ENCODE peak calls at places on chromosomes 3 and 15, in seven cellular contexts. One of them, this sample, is unnamed.

GRCh38 chr15:78671626-78672211 is 30.7 kb upstream of the CHRNB4 start:
- DNase-seq in activated naive CD8-positive, alpha-beta T cell treated with anti-CD3 and anti-CD28 coated beads, Interleukin-2, amount 50 U/mL, for 24 hours: no peak
- DNase-seq in left ventricle myocardium superior: no peak
- DNase-seq in EL: no peak
- DNase-seq in kidney epithelial cell: no peak
- DNase-seq in AG10803: no peak
- DNase-seq in SK-N-MC: peak
- DNase-seq in this sample: no peak

GRCh38 chr15:91553455-91553854 is 300.1 kb upstream of the SLCO3A1 start:
- DNase-seq in activated naive CD8-positive, alpha-beta T cell treated with anti-CD3 and anti-CD28 coated beads, Interleukin-2, amount 50 U/mL, for 24 hours: no peak
- DNase-seq in left ventricle myocardium superior: no peak
- DNase-seq in EL: no peak
- DNase-seq in kidney epithelial cell: no peak
- DNase-seq in AG10803: no peak
- DNase-seq in SK-N-MC: no peak
- DNase-seq in this sample: no peak

GRCh38 chr3:106587581-106587980 is 718.8 kb upstream of the CBLB start:
- DNase-seq in activated naive CD8-positive, alpha-beta T cell treated with anti-CD3 and anti-CD28 coated beads, Interleukin-2, amount 50 U/mL, for 24 hours: no peak
- DNase-seq in left ventricle myocardium superior: no peak
- DNase-seq in EL: no peak
- DNase-seq in kidney epithelial cell: no peak
- DNase-seq in AG10803: no peak
- DNase-seq in SK-N-MC: no peak
- DNase-seq in this sample: no peak

GRCh38 chr15:77565516-77565915 is 67.2 kb downstream of the LINGO1 start:
- DNase-seq in activated naive CD8-positive, alpha-beta T cell treated with anti-CD3 and anti-CD28 coated beads, Interleukin-2, amount 50 U/mL, for 24 hours: no peak
- DNase-seq in left ventricle myocardium superior: no peak
- DNase-seq in EL: no peak
- DNase-seq in kidney epithelial cell: no peak
- DNase-seq in AG10803: no peak
- DNase-seq in SK-N-MC: no peak
- DNase-seq in this sample: no peak

GRCh38 chr3:27861047-27862036 is 139.2 kb upstream of the EOMES start:
- DNase-seq in activated naive CD8-positive, alpha-beta T cell treated with anti-CD3 and anti-CD28 coated beads, Interleukin-2, amount 50 U/mL, for 24 hours: no peak
- DNase-seq in left ventricle myocardium superior: no peak
- DNase-seq in EL: no peak
- DNase-seq in kidney epithelial cell: no peak
- DNase-seq in AG10803: no peak
- DNase-seq in SK-N-MC: no peak
- DNase-seq in this sample: no peak

GRCh38 chr15:69217381-69217780 is 56.9 kb downstream of the GLCE start:
- DNase-seq in activated naive CD8-positive, alpha-beta T cell treated with anti-CD3 and anti-CD28 coated beads, Interleukin-2, amount 50 U/mL, for 24 hours: no peak
- DNase-seq in left ventricle myocardium superior: no peak
- DNase-seq in EL: no peak
- DNase-seq in kidney epithelial cell: no peak
- DNase-seq in AG10803: no peak
- DNase-seq in SK-N-MC: no peak
- DNase-seq in this sample: no peak

GRCh38 chr15:31974855-31975421 is 55.4 kb upstream of the CHRNA7 start:
- DNase-seq in activated naive CD8-positive, alpha-beta T cell treated with anti-CD3 and anti-CD28 coated beads, Interleukin-2, amount 50 U/mL, for 24 hours: peak
- DNase-seq in left ventricle myocardium superior: no peak
- DNase-seq in EL: peak
- DNase-seq in kidney epithelial cell: no peak
- DNase-seq in AG10803: peak
- DNase-seq in SK-N-MC: peak
- DNase-seq in this sample: no peak

GRCh38 chr15:63532307-63532744 is 27.9 kb downstream of the USP3 start:
- DNase-seq in activated naive CD8-positive, alpha-beta T cell treated with anti-CD3 and anti-CD28 coated beads, Interleukin-2, amount 50 U/mL, for 24 hours: no peak
- DNase-seq in left ventricle myocardium superior: no peak
- DNase-seq in EL: peak
- DNase-seq in kidney epithelial cell: no peak
- DNase-seq in AG10803: peak
- DNase-seq in SK-N-MC: peak
- DNase-seq in this sample: no peak

GRCh38 chr15:26711445-26711844 is 61.4 kb downstream of the GABRB3 start:
- DNase-seq in activated naive CD8-positive, alpha-beta T cell treated with anti-CD3 and anti-CD28 coated beads, Interleukin-2, amount 50 U/mL, for 24 hours: no peak
- DNase-seq in left ventricle myocardium superior: no peak
- DNase-seq in EL: no peak
- DNase-seq in kidney epithelial cell: no peak
- DNase-seq in AG10803: no peak
- DNase-seq in SK-N-MC: no peak
- DNase-seq in this sample: no peak

GRCh38 chr3:42498791-42499477 is 3.5 kb upstream of the VIPR1 start:
- DNase-seq in activated naive CD8-positive, alpha-beta T cell treated with anti-CD3 and anti-CD28 coated beads, Interleukin-2, amount 50 U/mL, for 24 hours: no peak
- DNase-seq in left ventricle myocardium superior: no peak
- DNase-seq in EL: no peak
- DNase-seq in kidney epithelial cell: no peak
- DNase-seq in AG10803: no peak
- DNase-seq in SK-N-MC: no peak
- DNase-seq in this sample: no peak

GRCh38 chr3:64489361-64490044 is 198.3 kb downstream of the ADAMTS9 start:
- DNase-seq in activated naive CD8-positive, alpha-beta T cell treated with anti-CD3 and anti-CD28 coated beads, Interleukin-2, amount 50 U/mL, for 24 hours: no peak
- DNase-seq in left ventricle myocardium superior: peak
- DNase-seq in EL: no peak
- DNase-seq in kidney epithelial cell: peak
- DNase-seq in AG10803: no peak
- DNase-seq in SK-N-MC: no peak
- DNase-seq in this sample: no peak

GRCh38 chr3:57081173-57081572 is 20.7 kb downstream of the SPATA12 start:
- DNase-seq in activated naive CD8-positive, alpha-beta T cell treated with anti-CD3 and anti-CD28 coated beads, Interleukin-2, amount 50 U/mL, for 24 hours: no peak
- DNase-seq in left ventricle myocardium superior: no peak
- DNase-seq in EL: no peak
- DNase-seq in kidney epithelial cell: no peak
- DNase-seq in AG10803: no peak
- DNase-seq in SK-N-MC: no peak
- DNase-seq in this sample: no peak

GRCh38 chr15:93608643-93609148 is 519.7 kb upstream of the RGMA start:
- DNase-seq in activated naive CD8-positive, alpha-beta T cell treated with anti-CD3 and anti-CD28 coated beads, Interleukin-2, amount 50 U/mL, for 24 hours: no peak
- DNase-seq in left ventricle myocardium superior: no peak
- DNase-seq in EL: no peak
- DNase-seq in kidney epithelial cell: no peak
- DNase-seq in AG10803: no peak
- DNase-seq in SK-N-MC: no peak
- DNase-seq in this sample: no peak

GRCh38 chr15:63476229-63476632 is 28.2 kb upstream of the USP3 start:
- DNase-seq in activated naive CD8-positive, alpha-beta T cell treated with anti-CD3 and anti-CD28 coated beads, Interleukin-2, amount 50 U/mL, for 24 hours: no peak
- DNase-seq in left ventricle myocardium superior: no peak
- DNase-seq in EL: peak
- DNase-seq in kidney epithelial cell: peak
- DNase-seq in AG10803: peak
- DNase-seq in SK-N-MC: no peak
- DNase-seq in this sample: peak

GRCh38 chr3:159881828-159882309 is 106.8 kb upstream of the IL12A start:
- DNase-seq in activated naive CD8-positive, alpha-beta T cell treated with anti-CD3 and anti-CD28 coated beads, Interleukin-2, amount 50 U/mL, for 24 hours: no peak
- DNase-seq in left ventricle myocardium superior: peak
- DNase-seq in EL: peak
- DNase-seq in kidney epithelial cell: no peak
- DNase-seq in AG10803: no peak
- DNase-seq in SK-N-MC: no peak
- DNase-seq in this sample: peak

GRCh38 chr15:73403171-73403570 is 34.4 kb upstream of the HCN4 start:
- DNase-seq in activated naive CD8-positive, alpha-beta T cell treated with anti-CD3 and anti-CD28 coated beads, Interleukin-2, amount 50 U/mL, for 24 hours: no peak
- DNase-seq in left ventricle myocardium superior: no peak
- DNase-seq in EL: no peak
- DNase-seq in kidney epithelial cell: no peak
- DNase-seq in AG10803: no peak
- DNase-seq in SK-N-MC: no peak
- DNase-seq in this sample: no peak

GRCh38 chr3:177468816-177469590 is 271.7 kb upstream of the TBL1XR1 start:
- DNase-seq in activated naive CD8-positive, alpha-beta T cell treated with anti-CD3 and anti-CD28 coated beads, Interleukin-2, amount 50 U/mL, for 24 hours: no peak
- DNase-seq in left ventricle myocardium superior: no peak
- DNase-seq in EL: peak
- DNase-seq in kidney epithelial cell: no peak
- DNase-seq in AG10803: peak
- DNase-seq in SK-N-MC: no peak
- DNase-seq in this sample: no peak

GRCh38 chr3:61571516-61572336 is 10.4 kb downstream of the PTPRG start:
- DNase-seq in activated naive CD8-positive, alpha-beta T cell treated with anti-CD3 and anti-CD28 coated beads, Interleukin-2, amount 50 U/mL, for 24 hours: no peak
- DNase-seq in left ventricle myocardium superior: peak
- DNase-seq in EL: peak
- DNase-seq in kidney epithelial cell: no peak
- DNase-seq in AG10803: peak
- DNase-seq in SK-N-MC: no peak
- DNase-seq in this sample: peak

GRCh38 chr3:42665050-42665878 is 11.8 kb downstream of the ZBTB47 start:
- DNase-seq in activated naive CD8-positive, alpha-beta T cell treated with anti-CD3 and anti-CD28 coated beads, Interleukin-2, amount 50 U/mL, for 24 hours: no peak
- DNase-seq in left ventricle myocardium superior: no peak
- DNase-seq in EL: no peak
- DNase-seq in kidney epithelial cell: no peak
- DNase-seq in AG10803: no peak
- DNase-seq in SK-N-MC: no peak
- DNase-seq in this sample: no peak

GRCh38 chr15:49624046-49624445 is 3.2 kb downstream of the DTWD1 start:
- DNase-seq in activated naive CD8-positive, alpha-beta T cell treated with anti-CD3 and anti-CD28 coated beads, Interleukin-2, amount 50 U/mL, for 24 hours: no peak
- DNase-seq in left ventricle myocardium superior: no peak
- DNase-seq in EL: peak
- DNase-seq in kidney epithelial cell: no peak
- DNase-seq in AG10803: peak
- DNase-seq in SK-N-MC: peak
- DNase-seq in this sample: no peak

GRCh38 chr15:68666812-68667450 is 88.1 kb downstream of the CORO2B start:
- DNase-seq in activated naive CD8-positive, alpha-beta T cell treated with anti-CD3 and anti-CD28 coated beads, Interleukin-2, amount 50 U/mL, for 24 hours: no peak
- DNase-seq in left ventricle myocardium superior: no peak
- DNase-seq in EL: no peak
- DNase-seq in kidney epithelial cell: no peak
- DNase-seq in AG10803: no peak
- DNase-seq in SK-N-MC: no peak
- DNase-seq in this sample: no peak

GRCh38 chr15:74780983-74781672 is 752 bp upstream of the CSK start:
- DNase-seq in activated naive CD8-positive, alpha-beta T cell treated with anti-CD3 and anti-CD28 coated beads, Interleukin-2, amount 50 U/mL, for 24 hours: peak
- DNase-seq in left ventricle myocardium superior: peak
- DNase-seq in EL: peak
- DNase-seq in kidney epithelial cell: no peak
- DNase-seq in AG10803: peak
- DNase-seq in SK-N-MC: peak
- DNase-seq in this sample: no peak

GRCh38 chr15:29677871-29678431 is 144.3 kb downstream of the TJP1 start:
- DNase-seq in activated naive CD8-positive, alpha-beta T cell treated with anti-CD3 and anti-CD28 coated beads, Interleukin-2, amount 50 U/mL, for 24 hours: no peak
- DNase-seq in left ventricle myocardium superior: no peak
- DNase-seq in EL: no peak
- DNase-seq in kidney epithelial cell: no peak
- DNase-seq in AG10803: no peak
- DNase-seq in SK-N-MC: no peak
- DNase-seq in this sample: no peak

GRCh38 chr3:14199641-14200040 is 21.0 kb downstream of the LSM3 start:
- DNase-seq in activated naive CD8-positive, alpha-beta T cell treated with anti-CD3 and anti-CD28 coated beads, Interleukin-2, amount 50 U/mL, for 24 hours: no peak
- DNase-seq in left ventricle myocardium superior: no peak
- DNase-seq in EL: no peak
- DNase-seq in kidney epithelial cell: no peak
- DNase-seq in AG10803: no peak
- DNase-seq in SK-N-MC: no peak
- DNase-seq in this sample: no peak

GRCh38 chr3:172089250-172089649 is 49.9 kb downstream of the FNDC3B start:
- DNase-seq in activated naive CD8-positive, alpha-beta T cell treated with anti-CD3 and anti-CD28 coated beads, Interleukin-2, amount 50 U/mL, for 24 hours: no peak
- DNase-seq in left ventricle myocardium superior: no peak
- DNase-seq in EL: peak
- DNase-seq in kidney epithelial cell: no peak
- DNase-seq in AG10803: peak
- DNase-seq in SK-N-MC: no peak
- DNase-seq in this sample: peak

GRCh38 chr3:110459021-110459420 is 612.6 kb upstream of the NECTIN3 start:
- DNase-seq in activated naive CD8-positive, alpha-beta T cell treated with anti-CD3 and anti-CD28 coated beads, Interleukin-2, amount 50 U/mL, for 24 hours: no peak
- DNase-seq in left ventricle myocardium superior: no peak
- DNase-seq in EL: peak
- DNase-seq in kidney epithelial cell: no peak
- DNase-seq in AG10803: peak
- DNase-seq in SK-N-MC: no peak
- DNase-seq in this sample: no peak

GRCh38 chr15:81002254-81003022 is 1.7 kb downstream of the TLNRD1 start:
- DNase-seq in activated naive CD8-positive, alpha-beta T cell treated with anti-CD3 and anti-CD28 coated beads, Interleukin-2, amount 50 U/mL, for 24 hours: no peak
- DNase-seq in left ventricle myocardium superior: peak
- DNase-seq in EL: peak
- DNase-seq in kidney epithelial cell: no peak
- DNase-seq in AG10803: no peak
- DNase-seq in SK-N-MC: no peak
- DNase-seq in this sample: peak

GRCh38 chr3:186902713-186903112 is 27.6 kb upstream of the ST6GAL1 start:
- DNase-seq in activated naive CD8-positive, alpha-beta T cell treated with anti-CD3 and anti-CD28 coated beads, Interleukin-2, amount 50 U/mL, for 24 hours: no peak
- DNase-seq in left ventricle myocardium superior: no peak
- DNase-seq in EL: no peak
- DNase-seq in kidney epithelial cell: no peak
- DNase-seq in AG10803: no peak
- DNase-seq in SK-N-MC: no peak
- DNase-seq in this sample: no peak